ENCODE peak calls at places on chromosome 16, in ten cellular contexts. E, X, M, F, H, I, J, A, S and P are unnamed samples.

GRCh38 chr16:6027733-6028132 is 930.1 kb upstream of the EEF2KMT start:
- DNase-seq in E (no peak), X (no peak), M (no peak), F (no peak), H (no peak), I (no peak), J (no peak), A (no peak), S (no peak), P (no peak)

GRCh38 chr16:87345721-87346424 is 28.7 kb upstream of the C16orf95 start:
- DNase-seq in E (no peak), X (no peak), M (no peak), F (no peak), H (no peak), I (no peak), J (no peak), A (no peak), S (no peak), P (no peak)

GRCh38 chr16:64162613-64163375 is 959.1 kb downstream of the CDH11 start:
- DNase-seq in E (no peak), X (no peak), M (no peak), F (no peak), H (no peak), I (no peak), J (no peak), A (no peak), S (no peak), P (no peak)

GRCh38 chr16:50207652-50208051 is 54.5 kb downstream of the TENT4B start:
- DNase-seq in E (peak; percentile 65), X (peak; percentile 72), M (no peak), F (no peak), H (no peak), I (no peak), J (no peak), A (peak; percentile 34), S (no peak), P (peak; percentile 20)

GRCh38 chr16:89656435-89657121 is 930 bp downstream of the CHMP1A start:
- DNase-seq in E (no peak), X (no peak), M (no peak), F (no peak), H (no peak), I (no peak), J (no peak), A (no peak), S (no peak), P (no peak)

GRCh38 chr16:15811778-15812750 is 44.8 kb downstream of the MYH11 start:
- DNase-seq in E (peak; percentile 97), X (peak; percentile 86), M (peak; percentile 74), F (no peak), H (peak; percentile 58), I (peak; percentile 77), J (peak; percentile 45), A (peak; percentile 91), S (no peak), P (no peak)

GRCh38 chr16:21953541-21953902 is 361 bp downstream of the UQCRC2 start:
- DNase-seq in E (no peak), X (no peak), M (no peak), F (no peak), H (no peak), I (no peak), J (no peak), A (no peak), S (no peak), P (no peak)

GRCh38 chr16:2954647-2955381 is 9.3 kb upstream of the KREMEN2 start:
- DNase-seq in E (no peak), X (no peak), M (no peak), F (no peak), H (no peak), I (no peak), J (no peak), A (no peak), S (no peak), P (no peak)

GRCh38 chr16:71762186-71762585 is 37.7 kb upstream of the PHLPP2 start:
- DNase-seq in E (peak; percentile 78), X (peak; percentile 57), M (no peak), F (no peak), H (no peak), I (no peak), J (no peak), A (peak; percentile 7), S (no peak), P (no peak)

GRCh38 chr16:77721752-77722314 is 481 bp upstream of the NUDT7 start:
- DNase-seq in E (no peak), X (no peak), M (no peak), F (no peak), H (no peak), I (no peak), J (peak; percentile 2), A (no peak), S (no peak), P (no peak)

GRCh38 chr16:83305092-83305491 is 502.7 kb upstream of the HSBP1 start:
- DNase-seq in E (peak; percentile 95), X (peak; percentile 86), M (no peak), F (no peak), H (no peak), I (peak; percentile 36), J (no peak), A (peak; percentile 90), S (no peak), P (no peak)

GRCh38 chr16:64225696-64226095 is 896.2 kb downstream of the CDH11 start:
- DNase-seq in E (no peak), X (peak; percentile 1), M (no peak), F (no peak), H (no peak), I (no peak), J (no peak), A (no peak), S (no peak), P (no peak)

DNA sequence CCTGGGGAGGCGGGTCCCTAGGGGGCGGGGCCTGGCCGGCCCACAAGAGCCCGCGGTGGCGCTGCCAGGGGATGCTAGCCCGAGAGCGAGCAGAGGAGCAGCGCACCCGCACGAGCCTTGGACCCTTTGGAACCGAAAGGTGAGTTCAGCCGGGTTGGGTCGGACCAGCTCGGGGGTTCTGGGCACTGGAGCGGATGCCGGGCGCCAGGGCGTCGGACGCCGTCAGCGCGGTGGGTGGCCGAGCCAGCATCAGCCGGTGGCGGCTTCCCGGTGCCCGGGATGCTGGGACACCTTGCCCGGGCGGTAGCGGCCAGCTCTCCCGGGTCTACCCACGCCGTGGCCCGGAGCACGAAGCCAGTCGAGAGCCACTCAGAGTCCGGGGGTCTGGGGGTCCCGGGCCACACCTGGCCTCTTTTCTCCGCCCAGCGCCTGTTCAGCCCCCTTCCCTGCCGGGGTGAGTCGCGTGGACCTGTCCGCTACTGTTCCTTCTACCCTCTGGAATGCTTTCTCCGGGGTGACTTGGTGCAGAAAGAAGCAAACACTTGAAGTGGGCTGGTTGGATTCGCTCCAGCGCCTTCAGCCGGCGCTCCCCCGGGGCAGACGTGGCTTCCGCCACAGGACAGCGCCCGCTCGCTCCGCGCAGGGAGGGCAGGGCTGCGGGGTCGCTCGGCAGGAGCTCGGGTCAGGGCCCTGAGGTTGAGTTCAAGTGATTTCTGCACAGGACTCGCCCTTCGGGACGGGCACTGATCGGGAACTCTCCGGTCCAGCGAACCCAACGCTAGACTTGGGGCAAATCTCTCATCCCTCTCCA is at the start of gene SCNN1G:
- DNase-seq in E (no peak), X (no peak), M (no peak), F (no peak), H (peak; percentile 16), I (no peak), J (no peak), A (no peak), S (no peak), P (no peak)
- H3K4me3 ChIP-seq in E (no peak within 1 kb of the TSS), X (no peak within 1 kb of the TSS), M (peak within 1 kb of the TSS; percentile 4), F (no peak within 1 kb of the TSS), H (no peak within 1 kb of the TSS), I (peak within 1 kb of the TSS; percentile 17), J (peak within 1 kb of the TSS; percentile 42), A (peak within 1 kb of the TSS; percentile 9), S (no peak within 1 kb of the TSS), P (no peak within 1 kb of the TSS)

GRCh38 chr16:48247311-48247710 is at the start of gene ABCC11:
- DNase-seq in E (no peak), X (no peak), M (no peak), F (no peak), H (no peak), I (no peak), J (no peak), A (no peak), S (no peak), P (no peak)
- H3K4me3 ChIP-seq in E (no peak within 1 kb of the TSS), X (no peak within 1 kb of the TSS), M (no peak within 1 kb of the TSS), F (no peak within 1 kb of the TSS), H (no peak within 1 kb of the TSS), I (no peak within 1 kb of the TSS), J (no peak within 1 kb of the TSS), A (no peak within 1 kb of the TSS), S (peak within 1 kb of the TSS; percentile 87), P (no peak within 1 kb of the TSS)

GRCh38 chr16:1378087-1378803 is 26.5 kb downstream of the GNPTG start:
- DNase-seq in E (no peak), X (no peak), M (no peak), F (no peak), H (no peak), I (no peak), J (no peak), A (no peak), S (no peak), P (no peak)

GRCh38 chr16:1380195-1380594 is 28.5 kb downstream of the GNPTG start:
- DNase-seq in E (no peak), X (no peak), M (no peak), F (no peak), H (no peak), I (no peak), J (no peak), A (no peak), S (no peak), P (no peak)

GRCh38 chr16:1378804-1379053 is 27.0 kb downstream of the GNPTG start:
- DNase-seq in E (no peak), X (no peak), M (no peak), F (no peak), H (no peak), I (no peak), J (no peak), A (no peak), S (no peak), P (no peak)

GRCh38 chr16:1379054-1379862 is 27.5 kb downstream of the GNPTG start:
- DNase-seq in E (peak; percentile 77), X (peak; percentile 74), M (peak; percentile 85), F (peak; percentile 59), H (peak; percentile 92), I (peak; percentile 13), J (no peak), A (peak; percentile 68), S (peak; percentile 62), P (peak; percentile 83)

GRCh38 chr16:1379863-1380174 is 28.1 kb downstream of the GNPTG start:
- DNase-seq in E (no peak), X (no peak), M (no peak), F (peak; percentile 13), H (no peak), I (no peak), J (no peak), A (no peak), S (no peak), P (no peak)
- H3K4me3 ChIP-seq in E (no peak overlapping the region), X (peak overlapping the region; percentile 10), M (no peak overlapping the region), F (no peak overlapping the region), H (peak overlapping the region; percentile 64), I (peak overlapping the region; percentile 13), J (peak overlapping the region; percentile 59), A (peak overlapping the region; percentile 22), S (no peak overlapping the region), P (no peak overlapping the region)

DNA sequence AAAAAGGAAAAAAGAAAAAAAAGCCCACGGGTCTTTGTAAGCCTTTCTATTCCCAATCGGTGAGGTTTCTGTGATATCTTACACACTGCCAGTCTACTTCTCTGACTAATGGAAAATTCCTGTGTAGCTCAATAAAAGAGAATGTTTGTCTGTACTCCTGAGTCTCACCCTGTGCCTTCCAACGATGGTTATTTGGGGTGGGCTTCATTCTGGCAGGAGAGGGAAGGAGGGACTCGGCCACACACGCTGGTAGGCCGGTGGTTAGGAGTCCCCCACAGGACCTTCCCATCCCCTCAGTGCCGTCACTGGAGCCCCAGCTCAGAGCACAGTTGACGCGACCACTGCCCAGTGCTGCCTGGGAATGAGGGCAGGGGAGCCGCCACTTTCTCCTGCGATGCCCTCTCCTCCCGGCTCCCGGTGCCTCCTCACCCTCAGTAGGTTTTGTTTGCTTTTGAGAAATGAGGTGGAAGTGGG is 68.0 kb downstream of the AMFR start:
- DNase-seq in E (peak; percentile 38), X (peak; percentile 63), M (peak; percentile 2), F (no peak), H (peak; percentile 55), I (no peak), J (no peak), A (peak; percentile 14), S (no peak), P (no peak)
- H3K4me3 ChIP-seq in E (peak overlapping the region; percentile 62), X (peak overlapping the region; percentile 50), M (no peak overlapping the region), F (no peak overlapping the region), H (peak overlapping the region; percentile 24), I (peak overlapping the region; percentile 41), J (peak overlapping the region; percentile 30), A (peak overlapping the region; percentile 43), S (peak overlapping the region; percentile 81), P (no peak overlapping the region)